ENCODE peak calls at places on chromosomes 6 and 20, in four cellular contexts. L is prostate gland; T is A549; O is CD8-positive, alpha-beta memory T cell. J is an unnamed sample. For H3K4me1, the result is how much of the 10 kb centered on the place peaks cover.

GRCh38 chr20:23641936-23642751 is 4.4 kb upstream of the CST3 start:
- DNase-seq in O (no peak), L (no peak), T (no peak), J (peak)

GRCh38 chr20:39291301-39291700 is 329.2 kb downstream of the DHX35 start:
- DNase-seq in O (no peak), L (peak), T (no peak), J (peak)

GRCh38 chr6:13866291-13866690 is 51.9 kb upstream of the MCUR1 start:
- DNase-seq in T (no peak), L (no peak), O (no peak), J (no peak)

GRCh38 chr6:36110863-36111262 is 19.4 kb upstream of the MAPK13 start:
- DNase-seq in L (no peak), O (no peak), T (no peak), J (no peak)

GRCh38 chr6:68473433-68474210 is 161.5 kb upstream of the ADGRB3 start:
- DNase-seq in O (no peak), T (no peak), L (no peak), J (no peak)

GRCh38 chr6:26216015-26216885 is 129.0 kb downstream of the HFE start:
- DNase-seq in T (no peak), L (peak), O (peak), J (peak)

GRCh38 chr6:166751051-166751595 is 124.1 kb upstream of the RPS6KA2 start:
- DNase-seq in T (no peak), O (no peak), L (no peak), J (no peak)

GRCh38 chr6:25660512-25660911 is 8.5 kb downstream of the SCGN start:
- DNase-seq in L (no peak), T (peak), O (no peak), J (no peak)

GRCh38 chr20:47992021-47992467 is 206.8 kb upstream of the SULF2 start:
- DNase-seq in L (peak), O (no peak), T (no peak), J (no peak)

GRCh38 chr6:44116643-44117382 is 10.4 kb downstream of the MRPL14 start:
- DNase-seq in O (no peak), L (no peak), T (no peak), J (no peak)

GRCh38 chr20:62466806-62467537 is 8.8 kb downstream of the GATA5 start:
- DNase-seq in T (peak), L (no peak), O (no peak), J (no peak)

GRCh38 chr6:34953084-34954025 is 64.3 kb downstream of the ANKS1A start:
- DNase-seq in O (no peak), T (peak), L (no peak), J (peak)

GRCh38 chr6:169640347-169640972 is 61.4 kb downstream of the WDR27 start:
- DNase-seq in T (no peak), O (no peak), L (no peak), J (no peak)

GRCh38 chr6:82264824-82265223 is 17.3 kb upstream of the IBTK start:
- DNase-seq in T (no peak), L (no peak), O (no peak), J (no peak)

GRCh38 chr6:138088307-138088744 is 18.9 kb downstream of the PERP start:
- DNase-seq in O (no peak), T (peak), L (peak), J (peak)

GRCh38 chr6:137571854-137572253 is 77.7 kb upstream of the OLIG3 start:
- DNase-seq in T (peak), O (peak), L (no peak), J (peak)

GRCh38 chr6:125974214-125974866 is 12.0 kb upstream of the TRMT11 start:
- DNase-seq in L (no peak), T (peak), O (peak), J (no peak)

GRCh38 chr6:159718634-159719033 is 8.7 kb upstream of the WTAP start:
- DNase-seq in T (no peak), O (no peak), L (no peak), J (no peak)

GRCh38 chr6:11043552-11043960 is 549 bp downstream of the ELOVL2 start:
- DNase-seq in L (no peak), T (no peak), O (no peak), J (no peak)

GRCh38 chr6:9539231-9539755 is 875.6 kb downstream of the TFAP2A start:
- DNase-seq in T (peak), L (no peak), O (no peak), J (peak)

GRCh38 chr20:19907326-19908056 is 109.7 kb upstream of the NAA20 start:
- DNase-seq in O (no peak), L (no peak), T (no peak), J (no peak)
- H3K4me1 ChIP-seq in O (under half), L (under half), T (under half), J (under half)

DNA sequence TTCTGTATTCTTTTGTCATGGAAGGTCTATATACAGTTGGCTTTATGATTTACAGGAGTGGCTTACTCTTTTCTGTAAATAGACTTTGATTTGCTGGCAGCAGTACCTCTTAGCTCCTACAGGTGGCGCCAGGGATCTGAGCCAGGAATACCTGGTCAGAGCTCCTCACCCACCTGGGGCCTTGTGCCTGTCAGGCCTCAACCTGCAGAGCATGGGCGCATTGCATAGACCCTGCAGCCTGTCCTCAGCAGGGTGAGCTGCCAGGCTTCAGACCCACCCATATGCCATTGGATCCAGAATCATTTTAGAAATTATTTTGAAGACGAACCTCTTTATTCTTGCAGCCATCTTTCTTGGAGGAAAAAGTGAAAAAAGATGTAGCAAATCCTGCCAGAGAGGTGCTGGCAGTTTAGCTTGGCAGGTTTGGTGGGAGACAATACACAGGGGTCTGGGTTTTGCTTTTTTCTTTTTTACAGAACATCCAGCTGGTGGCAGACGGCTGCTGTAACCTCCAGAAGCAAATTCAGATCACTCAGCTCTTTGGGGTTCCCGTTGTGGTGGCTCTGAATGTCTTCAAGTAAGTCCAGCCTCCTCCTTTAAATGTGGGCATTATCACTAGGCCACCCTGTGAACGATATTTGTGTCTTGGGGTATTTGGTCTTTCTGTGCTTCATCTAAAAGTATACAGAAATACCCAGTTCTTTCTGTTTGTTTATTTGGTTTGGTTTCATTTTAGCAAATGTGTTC is 149.1 kb downstream of the MTHFD1L start:
- DNase-seq in O (peak), L (peak), T (peak), J (peak)
- H3K4me3 ChIP-seq in O (no peak), L (no peak), T (no peak), J (no peak)

GRCh38 chr6:41696788-41697187 is 38.6 kb downstream of the TFEB start:
- DNase-seq in O (no peak), L (no peak), T (no peak), J (no peak)

GRCh38 chr6:41700577-41701347 is 34.6 kb downstream of the TFEB start:
- DNase-seq in L (no peak), T (no peak), O (no peak), J (no peak)

GRCh38 chr6:41699063-41699462 is 36.3 kb downstream of the TFEB start:
- DNase-seq in O (no peak), L (no peak), T (no peak), J (no peak)

GRCh38 chr6:41697902-41698349 is 37.5 kb downstream of the TFEB start:
- DNase-seq in T (no peak), L (no peak), O (no peak), J (no peak)

GRCh38 chr6:41698350-41698781 is 37.0 kb downstream of the TFEB start:
- DNase-seq in L (no peak), T (no peak), O (no peak), J (no peak)
- H3K4me1 ChIP-seq in L (under half), T (under half), O (under half), J (under half)

DNA sequence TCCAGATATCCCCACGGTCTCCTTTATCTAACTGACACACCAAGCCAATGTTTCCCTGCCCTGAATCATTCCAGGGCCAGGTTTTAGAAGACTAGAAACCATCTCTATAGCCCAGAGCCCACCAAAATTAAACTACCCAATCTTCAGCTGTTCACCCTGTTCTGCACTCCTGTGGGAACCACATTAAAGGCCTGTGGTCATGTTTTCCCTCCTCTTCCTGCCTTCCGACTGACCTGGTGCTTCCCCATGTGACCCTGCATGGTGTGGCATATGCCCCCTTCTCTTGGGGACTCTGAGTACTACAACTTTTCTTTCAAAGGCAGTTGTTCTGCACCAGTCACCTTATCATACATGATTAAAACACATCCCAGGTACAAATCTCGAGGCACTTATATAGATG is 155.0 kb downstream of the TMEM200A start:
- DNase-seq in T (no peak), O (no peak), L (no peak), J (no peak)
- H3K4me3 ChIP-seq in T (no peak), O (no peak), L (no peak), J (no peak)

GRCh38 chr20:44117296-44118184 is 69.4 kb downstream of the JPH2 start:
- DNase-seq in L (no peak), O (no peak), T (no peak), J (no peak)

GRCh38 chr20:44123251-44123650 is 63.7 kb downstream of the JPH2 start:
- DNase-seq in O (no peak), T (no peak), L (no peak), J (no peak)

GRCh38 chr20:44123874-44124535 is 63.0 kb downstream of the JPH2 start:
- DNase-seq in T (no peak), L (no peak), O (no peak), J (no peak)

GRCh38 chr20:44118185-44119034 is 68.6 kb downstream of the JPH2 start:
- DNase-seq in L (no peak), O (no peak), T (no peak), J (no peak)

DNA sequence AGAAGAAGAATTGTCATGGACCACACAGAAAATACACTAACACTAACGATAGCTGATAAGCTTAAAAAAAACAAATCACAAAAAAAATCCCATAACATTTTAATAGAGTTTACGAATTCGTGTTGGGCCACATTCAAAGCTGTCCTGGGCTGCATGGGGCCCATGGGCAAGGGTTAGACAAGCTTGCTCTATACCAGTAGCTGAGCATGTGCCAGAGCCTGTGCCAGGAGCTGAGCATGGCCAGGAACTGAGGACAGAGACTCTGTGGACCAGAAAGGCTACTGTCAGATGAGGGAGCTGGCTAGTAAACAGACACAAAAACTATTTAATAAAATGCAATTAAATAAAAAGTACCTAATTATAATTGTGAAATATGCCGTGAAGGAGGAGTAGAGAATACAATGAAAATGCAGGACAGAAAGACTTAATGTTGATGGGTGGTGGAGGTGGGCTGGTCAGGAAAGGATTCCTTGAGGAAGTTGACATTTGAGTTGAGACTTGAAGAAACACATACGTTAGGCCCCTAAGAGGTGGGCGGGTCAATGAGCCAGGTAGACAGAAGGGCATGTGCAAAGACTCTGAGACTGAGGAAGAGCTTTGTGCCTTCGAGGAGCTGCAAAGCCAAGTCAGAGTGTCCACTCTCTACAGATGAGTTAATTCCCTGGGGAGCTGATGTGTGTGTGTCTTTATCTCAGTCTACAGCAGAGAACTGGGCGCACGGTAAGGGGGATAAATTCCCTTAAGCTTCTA is 66.1 kb downstream of the JPH2 start:
- DNase-seq in T (no peak), L (no peak), O (no peak), J (no peak)
- H3K4me1 ChIP-seq in T (under half), L (under half), O (under half), J (under half)

GRCh38 chr6:33880746-33881145 is 76.9 kb upstream of the MLN start:
- DNase-seq in T (no peak), L (no peak), O (no peak), J (no peak)

GRCh38 chr6:33882154-33882553 is 78.4 kb upstream of the MLN start:
- DNase-seq in L (peak), O (no peak), T (no peak), J (peak)

GRCh38 chr6:33888183-33888582 is 84.4 kb upstream of the MLN start:
- DNase-seq in T (no peak), L (no peak), O (no peak), J (no peak)

GRCh38 chr6:33885121-33886057 is 81.6 kb upstream of the MLN start:
- DNase-seq in L (no peak), T (peak), O (no peak), J (no peak)

GRCh38 chr6:33886673-33887144 is 82.9 kb upstream of the MLN start:
- DNase-seq in O (no peak), T (no peak), L (peak), J (no peak)
- H3K4me3 ChIP-seq in O (no peak), T (no peak), L (no peak), J (no peak)